ENCODE peak calls at places on chromosomes 12 and 14, in seven cellular contexts. One of them, this sample, is unnamed.

GRCh38 chr12:54977857-54978256 is 6.7 kb downstream of the TESPA1 start:
- DNase-seq in endothelial cell: no peak
- DNase-seq in tibial artery: no peak
- DNase-seq in hepatocyte: no peak
- DNase-seq in cardiac muscle cell: no peak
- DNase-seq in ovary: no peak
- DNase-seq in left ventricle myocardium inferior: no peak
- DNase-seq in this sample: no peak

GRCh38 chr12:53695148-53696138 is 19.6 kb upstream of the ATP5MC2 start:
- DNase-seq in endothelial cell: peak
- DNase-seq in tibial artery: no peak
- DNase-seq in hepatocyte: peak
- DNase-seq in cardiac muscle cell: peak
- DNase-seq in ovary: no peak
- DNase-seq in left ventricle myocardium inferior: no peak
- DNase-seq in this sample: peak

GRCh38 chr14:39873793-39874192 is 441.6 kb upstream of the FBXO33 start:
- DNase-seq in endothelial cell: no peak
- DNase-seq in tibial artery: no peak
- DNase-seq in hepatocyte: no peak
- DNase-seq in cardiac muscle cell: no peak
- DNase-seq in ovary: no peak
- DNase-seq in left ventricle myocardium inferior: no peak
- DNase-seq in this sample: no peak

GRCh38 chr12:123034022-123034541 is 53.6 kb downstream of the ARL6IP4 start:
- DNase-seq in endothelial cell: no peak
- DNase-seq in tibial artery: no peak
- DNase-seq in hepatocyte: no peak
- DNase-seq in cardiac muscle cell: no peak
- DNase-seq in ovary: no peak
- DNase-seq in left ventricle myocardium inferior: no peak
- DNase-seq in this sample: no peak

GRCh38 chr12:64452559-64453329 is 824 bp downstream of the TBK1 start:
- DNase-seq in endothelial cell: no peak
- DNase-seq in tibial artery: no peak
- DNase-seq in hepatocyte: peak
- DNase-seq in cardiac muscle cell: peak
- DNase-seq in ovary: no peak
- DNase-seq in left ventricle myocardium inferior: no peak
- DNase-seq in this sample: no peak

GRCh38 chr12:2290516-2291065 is 237.8 kb downstream of the CACNA1C start:
- DNase-seq in endothelial cell: no peak
- DNase-seq in tibial artery: no peak
- DNase-seq in hepatocyte: no peak
- DNase-seq in cardiac muscle cell: no peak
- DNase-seq in ovary: no peak
- DNase-seq in left ventricle myocardium inferior: no peak
- DNase-seq in this sample: no peak

GRCh38 chr12:92070864-92071445 is 74.7 kb downstream of the BTG1 start:
- DNase-seq in endothelial cell: no peak
- DNase-seq in tibial artery: no peak
- DNase-seq in hepatocyte: peak
- DNase-seq in cardiac muscle cell: peak
- DNase-seq in ovary: no peak
- DNase-seq in left ventricle myocardium inferior: no peak
- DNase-seq in this sample: no peak

GRCh38 chr14:64232095-64232830 is 61.9 kb downstream of the ESR2 start:
- DNase-seq in endothelial cell: no peak
- DNase-seq in tibial artery: no peak
- DNase-seq in hepatocyte: no peak
- DNase-seq in cardiac muscle cell: peak
- DNase-seq in ovary: no peak
- DNase-seq in left ventricle myocardium inferior: no peak
- DNase-seq in this sample: no peak

GRCh38 chr12:62466018-62466595 is 519 bp upstream of the MON2 start:
- DNase-seq in endothelial cell: peak
- DNase-seq in tibial artery: peak
- DNase-seq in hepatocyte: peak
- DNase-seq in cardiac muscle cell: peak
- DNase-seq in ovary: peak
- DNase-seq in left ventricle myocardium inferior: no peak
- DNase-seq in this sample: no peak

GRCh38 chr14:59294662-59294992 is 106.2 kb downstream of the DAAM1 start:
- DNase-seq in endothelial cell: no peak
- DNase-seq in tibial artery: no peak
- DNase-seq in hepatocyte: no peak
- DNase-seq in cardiac muscle cell: peak
- DNase-seq in ovary: no peak
- DNase-seq in left ventricle myocardium inferior: no peak
- DNase-seq in this sample: no peak

GRCh38 chr12:85781751-85782150 is 54.5 kb downstream of the RASSF9 start:
- DNase-seq in endothelial cell: no peak
- DNase-seq in tibial artery: no peak
- DNase-seq in hepatocyte: no peak
- DNase-seq in cardiac muscle cell: no peak
- DNase-seq in ovary: no peak
- DNase-seq in left ventricle myocardium inferior: no peak
- DNase-seq in this sample: no peak

GRCh38 chr12:40864891-40865290 is 172.7 kb downstream of the CNTN1 start:
- DNase-seq in endothelial cell: no peak
- DNase-seq in tibial artery: no peak
- DNase-seq in hepatocyte: no peak
- DNase-seq in cardiac muscle cell: no peak
- DNase-seq in ovary: no peak
- DNase-seq in left ventricle myocardium inferior: no peak
- DNase-seq in this sample: no peak

GRCh38 chr12:48903363-48903981 is 21.8 kb downstream of the FKBP11 start:
- DNase-seq in endothelial cell: no peak
- DNase-seq in tibial artery: no peak
- DNase-seq in hepatocyte: no peak
- DNase-seq in cardiac muscle cell: peak
- DNase-seq in ovary: no peak
- DNase-seq in left ventricle myocardium inferior: no peak
- DNase-seq in this sample: no peak

GRCh38 chr12:14256555-14257169 is 108.8 kb upstream of the ATF7IP start:
- DNase-seq in endothelial cell: peak
- DNase-seq in tibial artery: peak
- DNase-seq in hepatocyte: peak
- DNase-seq in cardiac muscle cell: peak
- DNase-seq in ovary: peak
- DNase-seq in left ventricle myocardium inferior: peak
- DNase-seq in this sample: no peak

GRCh38 chr14:65487783-65488578 is 75.5 kb downstream of the FUT8 start:
- DNase-seq in endothelial cell: no peak
- DNase-seq in tibial artery: no peak
- DNase-seq in hepatocyte: no peak
- DNase-seq in cardiac muscle cell: no peak
- DNase-seq in ovary: no peak
- DNase-seq in left ventricle myocardium inferior: no peak
- DNase-seq in this sample: no peak

GRCh38 chr14:65483647-65484046 is 71.1 kb downstream of the FUT8 start:
- DNase-seq in endothelial cell: no peak
- DNase-seq in tibial artery: no peak
- DNase-seq in hepatocyte: no peak
- DNase-seq in cardiac muscle cell: no peak
- DNase-seq in ovary: no peak
- DNase-seq in left ventricle myocardium inferior: no peak
- DNase-seq in this sample: no peak

GRCh38 chr14:65482769-65483438 is 70.4 kb downstream of the FUT8 start:
- DNase-seq in endothelial cell: no peak
- DNase-seq in tibial artery: no peak
- DNase-seq in hepatocyte: no peak
- DNase-seq in cardiac muscle cell: peak
- DNase-seq in ovary: no peak
- DNase-seq in left ventricle myocardium inferior: no peak
- DNase-seq in this sample: no peak

GRCh38 chr14:65485516-65485915 is 73.0 kb downstream of the FUT8 start:
- DNase-seq in endothelial cell: no peak
- DNase-seq in tibial artery: no peak
- DNase-seq in hepatocyte: no peak
- DNase-seq in cardiac muscle cell: no peak
- DNase-seq in ovary: no peak
- DNase-seq in left ventricle myocardium inferior: no peak
- DNase-seq in this sample: no peak

DNA sequence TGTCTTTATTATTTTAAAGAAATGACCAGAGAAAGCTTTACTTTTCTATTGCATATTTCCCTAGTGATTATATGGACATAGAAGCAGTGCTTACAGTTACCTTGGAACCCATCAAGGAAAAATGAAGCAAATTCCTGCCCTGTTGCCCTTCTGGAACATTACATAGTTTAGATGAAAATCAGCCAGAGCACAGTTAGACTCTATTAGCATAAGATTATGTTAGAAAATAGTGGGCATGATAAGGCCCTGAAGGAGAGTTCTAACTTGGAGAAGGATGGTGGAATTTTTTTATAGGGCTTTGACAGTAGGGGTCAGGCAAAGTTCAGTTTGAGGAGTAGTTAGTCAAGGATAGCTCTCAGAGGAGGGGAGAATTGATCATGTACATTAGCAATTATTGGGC is 74.3 kb downstream of the FUT8 start:
- DNase-seq in endothelial cell: no peak
- DNase-seq in tibial artery: no peak
- DNase-seq in hepatocyte: no peak
- DNase-seq in cardiac muscle cell: no peak
- DNase-seq in ovary: no peak
- DNase-seq in left ventricle myocardium inferior: no peak
- DNase-seq in this sample: no peak
- TF ChIP-seq CTCF in endothelial cell: no peak
- TF ChIP-seq CTCF in tibial artery: no peak
- TF ChIP-seq CTCF in hepatocyte: no peak
- TF ChIP-seq CTCF in cardiac muscle cell: no peak
- TF ChIP-seq CTCF in ovary: no peak
- TF ChIP-seq CTCF in left ventricle myocardium inferior: no peak
- TF ChIP-seq CTCF in this sample: no peak

GRCh38 chr12:94099191-94099983 is 49.0 kb upstream of the PLXNC1 start:
- DNase-seq in endothelial cell: no peak
- DNase-seq in tibial artery: no peak
- DNase-seq in hepatocyte: no peak
- DNase-seq in cardiac muscle cell: peak
- DNase-seq in ovary: no peak
- DNase-seq in left ventricle myocardium inferior: no peak
- DNase-seq in this sample: no peak

GRCh38 chr12:94101902-94102660 is 46.3 kb upstream of the PLXNC1 start:
- DNase-seq in endothelial cell: peak
- DNase-seq in tibial artery: peak
- DNase-seq in hepatocyte: peak
- DNase-seq in cardiac muscle cell: peak
- DNase-seq in ovary: peak
- DNase-seq in left ventricle myocardium inferior: peak
- DNase-seq in this sample: peak

GRCh38 chr12:94100254-94100653 is 48.1 kb upstream of the PLXNC1 start:
- DNase-seq in endothelial cell: peak
- DNase-seq in tibial artery: no peak
- DNase-seq in hepatocyte: peak
- DNase-seq in cardiac muscle cell: peak
- DNase-seq in ovary: no peak
- DNase-seq in left ventricle myocardium inferior: no peak
- DNase-seq in this sample: no peak

GRCh38 chr12:94103986-94104385 is 44.4 kb upstream of the PLXNC1 start:
- DNase-seq in endothelial cell: no peak
- DNase-seq in tibial artery: no peak
- DNase-seq in hepatocyte: no peak
- DNase-seq in cardiac muscle cell: no peak
- DNase-seq in ovary: no peak
- DNase-seq in left ventricle myocardium inferior: no peak
- DNase-seq in this sample: no peak

DNA sequence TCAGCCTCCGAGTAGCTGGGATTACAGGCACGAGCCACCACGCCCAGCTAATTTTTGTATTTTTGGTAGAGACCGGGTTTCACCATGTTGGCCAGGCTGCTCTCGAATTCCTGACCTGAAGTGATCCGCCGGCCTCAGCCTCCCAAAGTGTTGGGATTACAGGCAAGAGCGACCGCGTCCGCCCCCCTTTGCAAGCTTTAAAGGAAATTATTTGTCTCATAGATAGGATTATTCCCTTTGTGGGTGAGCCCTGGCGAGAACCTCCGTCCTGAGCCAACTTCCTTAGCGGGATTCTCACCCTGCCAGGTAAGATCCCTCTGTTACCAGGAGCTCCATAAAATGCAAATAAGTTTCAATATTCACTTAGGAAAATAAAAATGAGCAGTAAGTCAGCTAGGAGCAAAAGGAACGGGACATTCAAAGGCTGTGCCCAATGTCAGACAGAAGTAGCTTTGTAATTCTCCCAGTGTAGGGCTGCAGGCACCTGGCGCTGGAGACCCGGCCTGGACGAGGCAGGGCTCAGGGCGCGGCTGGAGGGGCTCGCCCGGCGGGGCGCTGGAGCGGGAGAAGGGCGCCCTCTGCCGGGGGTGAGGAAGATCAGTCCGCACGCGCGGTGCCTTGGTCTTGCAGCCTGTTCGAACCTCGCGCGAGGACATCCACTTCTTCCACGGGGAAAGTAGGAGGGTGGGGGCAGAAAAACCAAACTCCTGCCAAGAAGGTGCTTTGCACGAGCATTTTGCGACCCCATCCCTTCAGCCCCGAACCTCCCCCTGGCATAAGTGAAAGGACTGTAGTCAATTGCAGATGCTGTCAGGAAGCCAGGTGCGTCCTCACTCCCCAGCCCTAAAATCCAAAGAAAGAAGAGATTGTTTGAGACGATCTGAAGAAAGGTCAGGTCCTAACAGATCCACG is 47.1 kb upstream of the PLXNC1 start:
- DNase-seq in endothelial cell: peak
- DNase-seq in tibial artery: peak
- DNase-seq in hepatocyte: peak
- DNase-seq in cardiac muscle cell: peak
- DNase-seq in ovary: peak
- DNase-seq in left ventricle myocardium inferior: peak
- DNase-seq in this sample: peak
- TF ChIP-seq CTCF in endothelial cell: peak
- TF ChIP-seq CTCF in tibial artery: peak
- TF ChIP-seq CTCF in hepatocyte: peak
- TF ChIP-seq CTCF in cardiac muscle cell: peak
- TF ChIP-seq CTCF in ovary: peak
- TF ChIP-seq CTCF in left ventricle myocardium inferior: peak
- TF ChIP-seq CTCF in this sample: peak

GRCh38 chr14:70036665-70037064 is 152.1 kb downstream of the SLC8A3 start:
- DNase-seq in endothelial cell: peak
- DNase-seq in tibial artery: no peak
- DNase-seq in hepatocyte: no peak
- DNase-seq in cardiac muscle cell: no peak
- DNase-seq in ovary: no peak
- DNase-seq in left ventricle myocardium inferior: no peak
- DNase-seq in this sample: no peak
- TF ChIP-seq CTCF in endothelial cell: no peak
- TF ChIP-seq CTCF in tibial artery: no peak
- TF ChIP-seq CTCF in hepatocyte: peak
- TF ChIP-seq CTCF in cardiac muscle cell: no peak
- TF ChIP-seq CTCF in ovary: no peak
- TF ChIP-seq CTCF in left ventricle myocardium inferior: no peak
- TF ChIP-seq CTCF in this sample: peak

DNA sequence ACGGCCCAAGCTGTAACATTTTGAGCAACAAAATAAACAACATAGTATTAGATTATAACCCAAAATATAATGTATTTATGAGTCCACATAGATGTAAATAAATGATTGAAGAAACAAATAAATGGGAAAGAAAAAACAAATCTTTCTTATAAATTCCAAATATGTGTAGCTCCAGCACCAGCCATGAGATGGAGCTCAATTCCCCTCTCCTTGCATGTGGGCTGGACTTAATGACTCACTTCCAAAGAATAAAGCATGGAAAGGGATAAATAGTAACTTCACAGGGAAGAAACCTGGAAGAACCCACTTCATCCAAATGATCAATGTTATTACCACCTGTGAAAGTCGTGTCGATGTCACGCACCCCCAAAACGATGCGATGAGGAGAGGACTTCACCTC is 158.8 kb downstream of the RPAP3 start:
- DNase-seq in endothelial cell: peak
- DNase-seq in tibial artery: no peak
- DNase-seq in hepatocyte: no peak
- DNase-seq in cardiac muscle cell: peak
- DNase-seq in ovary: no peak
- DNase-seq in left ventricle myocardium inferior: no peak
- DNase-seq in this sample: no peak
- TF ChIP-seq CTCF in endothelial cell: no peak
- TF ChIP-seq CTCF in tibial artery: no peak
- TF ChIP-seq CTCF in hepatocyte: peak
- TF ChIP-seq CTCF in cardiac muscle cell: peak
- TF ChIP-seq CTCF in ovary: no peak
- TF ChIP-seq CTCF in left ventricle myocardium inferior: no peak
- TF ChIP-seq CTCF in this sample: peak

This sample was measured in progenitor cell of endocrine pancreas.